ENCODE peak calls at places on chromosomes 2 and 18, in six cellular contexts. L is astrocyte of the spinal cord, E is NB4, F is uterus, D is bronchial epithelial cell, W is cardiac fibroblast. C is an unnamed sample.
A peak's percentile ranks its signal among the peaks of the same experiment; 100 is the strongest.

GRCh38 chr2:43707255-43707654 is 31.0 kb upstream of the C1GALT1C1L start:
- DNase-seq in D (peak; percentile 25), W (peak; percentile 88), L (peak; percentile 68), F (peak; percentile 84), E (peak; percentile 16), C (peak; percentile 95)

GRCh38 chr2:54570925-54571694 is 115.0 kb downstream of the SPTBN1 start:
- DNase-seq in F (peak; percentile 66), E (peak; percentile 97), D (peak; percentile 96), L (peak; percentile 97), W (peak; percentile 96), C (peak; percentile 92)

GRCh38 chr2:231683292-231683898 is 24.9 kb upstream of the PTMA start:
- DNase-seq in E (no peak), F (no peak), L (no peak), D (no peak), W (no peak), C (no peak)

GRCh38 chr2:231325826-231326225 is 69.7 kb upstream of the B3GNT7 start:
- DNase-seq in E (no peak), L (no peak), D (no peak), W (no peak), F (no peak), C (no peak)

GRCh38 chr2:60118917-60119316 is 434.5 kb downstream of the BCL11A start:
- DNase-seq in W (no peak), F (no peak), D (no peak), E (no peak), L (no peak), C (no peak)

GRCh38 chr18:45806226-45806625 is 19.2 kb upstream of the SIGLEC15 start:
- DNase-seq in F (no peak), L (peak; percentile 61), E (no peak), W (peak; percentile 71), D (peak; percentile 82), C (peak; percentile 81)

GRCh38 chr2:44805391-44805790 is 136.1 kb upstream of the SIX3 start:
- DNase-seq in F (no peak), L (no peak), E (no peak), W (no peak), D (no peak), C (no peak)

GRCh38 chr2:181471227-181471626 is 14.0 kb downstream of the ITGA4 start:
- DNase-seq in L (no peak), E (no peak), W (peak; percentile 37), D (peak; percentile 20), F (no peak), C (no peak)

GRCh38 chr18:74496508-74497307 is 545 bp downstream of the CNDP2 start:
- DNase-seq in W (peak; percentile 62), D (peak; percentile 6), L (peak; percentile 47), F (peak; percentile 41), E (peak; percentile 56), C (peak; percentile 43)

GRCh38 chr2:26623541-26624497 is 17.3 kb downstream of the CIB4 start:
- DNase-seq in E (no peak), D (no peak), F (no peak), W (peak; percentile 45), L (no peak), C (peak; percentile 10)

GRCh38 chr2:171410101-171410500 is 23.7 kb downstream of the METTL8 start:
- DNase-seq in F (no peak), E (no peak), L (peak; percentile 23), D (peak; percentile 96), W (no peak), C (peak; percentile 22)

GRCh38 chr2:207625014-207625755 is at the start of gene METTL21A:
- DNase-seq in F (peak; percentile 83), D (peak; percentile 41), L (peak; percentile 90), W (peak; percentile 83), E (peak; percentile 99), C (peak; percentile 70)

GRCh38 chr2:201879986-201880385 is 73.6 kb downstream of the CDK15 start:
- DNase-seq in D (no peak), L (no peak), W (no peak), E (peak; percentile 23), F (no peak), C (no peak)

GRCh38 chr2:154697422-154698237 is 865 bp upstream of the KCNJ3 start:
- DNase-seq in F (no peak), D (no peak), W (no peak), L (no peak), E (no peak), C (no peak)

GRCh38 chr2:151796774-151797173 is 31.4 kb downstream of the ARL5A start:
- DNase-seq in W (peak; percentile 11), E (no peak), D (no peak), F (no peak), L (no peak), C (no peak)

GRCh38 chr18:51077217-51077616 is 47.2 kb downstream of the SMAD4 start:
- DNase-seq in E (no peak), F (no peak), D (no peak), W (peak; percentile 66), L (peak; percentile 71), C (peak; percentile 73)

GRCh38 chr2:45169339-45170190 is 160.3 kb upstream of the SIX2 start:
- DNase-seq in D (peak; percentile 3), F (no peak), E (peak; percentile 65), W (peak; percentile 55), L (peak; percentile 30), C (peak; percentile 24)

GRCh38 chr18:46672062-46672970 is 15.3 kb upstream of the LOXHD1 start:
- DNase-seq in W (no peak), L (peak; percentile 69), F (no peak), D (no peak), E (no peak), C (peak; percentile 40)

GRCh38 chr2:105600949-105601708 is 143.6 kb upstream of the NCK2 start:
- DNase-seq in D (no peak), E (no peak), W (no peak), L (no peak), F (no peak), C (no peak)

GRCh38 chr2:112821142-112821541 is 15.4 kb downstream of the IL1B start:
- DNase-seq in F (no peak), D (no peak), E (peak; percentile 71), W (no peak), L (no peak), C (no peak)

GRCh38 chr2:2057125-2057721 is 273.9 kb downstream of the MYT1L start:
- DNase-seq in F (peak; percentile 82), D (peak; percentile 32), L (peak; percentile 77), E (peak; percentile 68), W (peak; percentile 71), C (peak; percentile 0)

GRCh38 chr2:107669335-107669734 is 157.4 kb upstream of the RGPD4 start:
- DNase-seq in E (peak; percentile 23), W (peak; percentile 65), F (no peak), D (peak; percentile 40), L (peak; percentile 26), C (peak; percentile 27)

GRCh38 chr2:98508690-98509054 is 64.0 kb downstream of the INPP4A start:
- DNase-seq in E (peak; percentile 98), W (peak; percentile 90), F (peak; percentile 64), D (peak; percentile 92), L (peak; percentile 49), C (peak; percentile 97)

GRCh38 chr18:14941256-14941655 is 193.3 kb downstream of the ANKRD30B start:
- DNase-seq in W (no peak), D (no peak), E (no peak), F (no peak), L (no peak), C (no peak)

GRCh38 chr2:62293490-62294212 is 97.7 kb downstream of the B3GNT2 start:
- DNase-seq in F (peak; percentile 57), W (no peak), E (no peak), D (peak; percentile 72), L (peak; percentile 41), C (peak; percentile 23)

GRCh38 chr2:72925328-72925943 is 8.1 kb downstream of the EMX1 start:
- DNase-seq in D (no peak), L (no peak), F (peak; percentile 4), E (no peak), W (no peak), C (no peak)
- H3K4me3 ChIP-seq in D (no peak overlapping the region), L (no peak overlapping the region), F (no peak overlapping the region), E (no peak overlapping the region), W (no peak overlapping the region), C (no peak overlapping the region)

GRCh38 chr2:9113262-9113661 is 93.3 kb upstream of the ASAP2 start:
- DNase-seq in W (no peak), F (no peak), L (no peak), E (no peak), D (no peak), C (no peak)

GRCh38 chr2:9112079-9112721 is 94.4 kb upstream of the ASAP2 start:
- DNase-seq in F (peak; percentile 89), D (peak; percentile 99), W (peak; percentile 91), L (peak; percentile 92), E (peak; percentile 33), C (peak; percentile 94)

GRCh38 chr2:9115219-9115618 is 91.4 kb upstream of the ASAP2 start:
- DNase-seq in E (no peak), F (no peak), W (no peak), L (no peak), D (no peak), C (no peak)

GRCh38 chr2:9114457-9114856 is 92.2 kb upstream of the ASAP2 start:
- DNase-seq in E (peak; percentile 10), F (no peak), W (peak; percentile 42), D (peak; percentile 50), L (no peak), C (peak; percentile 19)

DNA sequence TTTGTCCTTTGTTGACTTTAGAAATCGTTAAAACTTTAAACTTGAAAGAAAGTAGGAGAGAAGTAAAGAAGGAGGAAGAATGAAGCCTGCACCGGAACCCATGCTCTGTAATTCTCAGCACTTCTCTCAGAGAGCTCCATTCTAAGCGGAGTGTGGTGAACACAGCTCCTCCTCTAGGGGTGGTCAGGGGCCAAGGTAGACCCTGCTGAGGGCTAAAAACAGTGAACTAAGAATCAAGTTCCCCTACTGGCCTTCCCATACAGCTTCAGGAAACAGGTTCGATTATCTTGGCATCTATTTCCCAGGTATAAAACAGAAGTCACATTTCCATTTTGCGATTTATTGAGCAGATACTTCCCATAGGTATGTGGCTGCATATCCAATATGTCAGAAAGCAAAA is 92.7 kb upstream of the ASAP2 start:
- DNase-seq in F (no peak), L (no peak), E (no peak), D (no peak), W (no peak), C (no peak)
- TF ChIP-seq CTCF in F (no peak), L (no peak), E (no peak), D (no peak), W (no peak), C (no peak)

DNA sequence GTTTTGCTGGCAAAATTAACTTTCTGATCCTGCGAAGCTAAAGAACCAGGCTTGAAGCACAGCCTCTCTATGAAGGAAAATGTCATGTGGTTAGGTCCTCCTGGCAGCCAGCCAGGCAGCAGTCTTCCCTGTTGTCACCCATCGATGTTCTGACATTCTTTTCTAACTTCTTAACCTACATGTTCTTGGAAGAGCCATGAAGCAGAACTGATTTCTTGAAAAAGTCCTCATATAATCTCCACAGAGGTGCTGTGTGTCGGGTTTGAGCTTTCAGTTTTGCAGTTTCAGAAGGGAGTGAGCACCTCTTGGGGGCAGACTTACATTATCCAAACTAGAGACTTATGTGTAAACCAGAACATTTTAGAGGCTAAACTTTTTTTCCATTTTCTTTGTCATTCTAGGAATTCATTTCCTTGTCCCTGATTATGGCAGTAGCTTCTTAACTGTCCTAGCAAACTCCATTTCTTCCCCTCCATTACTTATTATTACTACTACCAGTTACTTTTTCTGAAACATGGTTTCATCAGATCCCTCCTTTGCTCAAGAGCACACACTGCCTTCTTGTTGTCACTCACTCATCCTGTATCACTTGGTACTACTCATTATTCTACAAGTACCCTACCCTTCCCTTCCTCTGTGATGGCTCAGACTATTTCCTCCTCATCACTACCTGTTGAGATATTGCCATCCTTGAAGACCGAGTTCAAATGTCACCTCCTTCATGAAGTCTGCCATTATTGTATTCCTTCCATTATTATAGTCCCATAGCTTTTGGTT is 31.1 kb downstream of the DOK1 start:
- DNase-seq in F (no peak), D (no peak), W (peak; percentile 36), L (no peak), E (no peak), C (no peak)
- H3K4me3 ChIP-seq in F (no peak overlapping the region), D (no peak overlapping the region), W (no peak overlapping the region), L (no peak overlapping the region), E (no peak overlapping the region), C (no peak overlapping the region)

GRCh38 chr2:19138264-19138825 is 220.1 kb downstream of the OSR1 start:
- DNase-seq in E (no peak), W (no peak), D (no peak), L (no peak), F (no peak), C (no peak)
- TF ChIP-seq CTCF in E (no peak), W (no peak), D (no peak), L (no peak), F (no peak), C (no peak)

C was measured in fibroblast of mammary gland.